ENCODE peak calls at places on chromosomes 12 and 14, in nine cellular contexts. Z is fibroblast of lung; W is transverse colon; D is GM12865; J is heart right ventricle; B is CD8-positive, alpha-beta T cell; F is BE2C; G is astrocyte of the cerebellum; L is ovary. S is an unnamed sample.

GRCh38 chr14:104697892-104698583 is 8.6 kb downstream of the INF2 start:
- DNase-seq in Z (no peak), W (no peak), D (no peak), J (no peak), B (no peak), F (no peak), G (no peak), L (no peak), S (no peak)

GRCh38 chr12:104827587-104827986 is 130.5 kb downstream of the SLC41A2 start:
- DNase-seq in Z (peak; percentile 26), W (no peak), D (no peak), J (no peak), B (no peak), F (no peak), G (no peak), L (no peak), S (no peak)

GRCh38 chr14:89851031-89851430 is 103.5 kb downstream of the EFCAB11 start:
- DNase-seq in Z (peak; percentile 17), W (no peak), D (no peak), J (no peak), B (no peak), F (no peak), G (no peak), L (no peak), S (no peak)

GRCh38 chr14:105864651-105865265 is 338.4 kb downstream of the TMEM121 start:
- DNase-seq in Z (no peak), W (no peak), D (no peak), J (no peak), B (peak; percentile 2), F (peak; percentile 38), G (no peak), L (peak; percentile 3), S (peak; percentile 65)

GRCh38 chr14:92973798-92974372 is 50.9 kb downstream of the CHGA start:
- DNase-seq in Z (no peak), W (no peak), D (no peak), J (no peak), B (no peak), F (peak; percentile 40), G (no peak), L (no peak), S (no peak)

GRCh38 chr12:102811125-102811737 is 105.8 kb downstream of the PAH start:
- DNase-seq in Z (no peak), W (no peak), D (peak; percentile 53), J (no peak), B (peak; percentile 5), F (peak; percentile 41), G (no peak), L (no peak), S (no peak)

GRCh38 chr12:113555226-113555625 is 83.6 kb upstream of the LHX5 start:
- DNase-seq in Z (no peak), W (no peak), D (no peak), J (no peak), B (no peak), F (no peak), G (no peak), L (no peak), S (no peak)

GRCh38 chr12:87116778-87117177 is 860.6 kb upstream of the MGAT4C start:
- DNase-seq in Z (no peak), W (no peak), D (no peak), J (no peak), B (no peak), F (no peak), G (no peak), L (no peak), S (no peak)

GRCh38 chr12:45745861-45746277 is 16.4 kb downstream of the ARID2 start:
- DNase-seq in Z (peak; percentile 56), W (no peak), D (no peak), J (no peak), B (no peak), F (no peak), G (no peak), L (no peak), S (no peak)

GRCh38 chr12:62605972-62606371 is 139.3 kb downstream of the MON2 start:
- DNase-seq in Z (no peak), W (no peak), D (no peak), J (no peak), B (no peak), F (no peak), G (no peak), L (no peak), S (no peak)

GRCh38 chr12:121137512-121137911 is 4.8 kb downstream of the P2RX7 start:
- DNase-seq in Z (no peak), W (no peak), D (no peak), J (no peak), B (no peak), F (no peak), G (no peak), L (no peak), S (no peak)

GRCh38 chr12:131897875-131898274 is 3.5 kb downstream of the ULK1 start:
- DNase-seq in Z (no peak), W (no peak), D (no peak), J (peak; percentile 2), B (no peak), F (no peak), G (no peak), L (no peak), S (no peak)

GRCh38 chr12:131897276-131897675 is 2.9 kb downstream of the ULK1 start:
- DNase-seq in Z (no peak), W (no peak), D (no peak), J (peak; percentile 2), B (no peak), F (peak; percentile 11), G (no peak), L (no peak), S (no peak)

GRCh38 chr12:131895640-131896079 is 1.2 kb downstream of the ULK1 start:
- DNase-seq in Z (no peak), W (no peak), D (no peak), J (no peak), B (no peak), F (no peak), G (no peak), L (no peak), S (no peak)

GRCh38 chr12:131896080-131896810 is 1.8 kb downstream of the ULK1 start:
- DNase-seq in Z (peak; percentile 94), W (peak; percentile 93), D (peak; percentile 73), J (peak; percentile 91), B (peak; percentile 62), F (peak; percentile 91), G (peak; percentile 64), L (peak; percentile 93), S (peak; percentile 96)

GRCh38 chr12:131896811-131897270 is 2.4 kb downstream of the ULK1 start:
- DNase-seq in Z (no peak), W (no peak), D (no peak), J (no peak), B (no peak), F (no peak), G (no peak), L (no peak), S (no peak)
- H3K4me3 ChIP-seq in Z (peak overlapping the region; percentile 77), W (peak overlapping the region; percentile 64), D (no peak overlapping the region), J (peak overlapping the region; percentile 40), B (peak overlapping the region; percentile 77), F (no peak overlapping the region), G (peak overlapping the region; percentile 60), L (peak overlapping the region; percentile 60), S (peak overlapping the region; percentile 81)

DNA sequence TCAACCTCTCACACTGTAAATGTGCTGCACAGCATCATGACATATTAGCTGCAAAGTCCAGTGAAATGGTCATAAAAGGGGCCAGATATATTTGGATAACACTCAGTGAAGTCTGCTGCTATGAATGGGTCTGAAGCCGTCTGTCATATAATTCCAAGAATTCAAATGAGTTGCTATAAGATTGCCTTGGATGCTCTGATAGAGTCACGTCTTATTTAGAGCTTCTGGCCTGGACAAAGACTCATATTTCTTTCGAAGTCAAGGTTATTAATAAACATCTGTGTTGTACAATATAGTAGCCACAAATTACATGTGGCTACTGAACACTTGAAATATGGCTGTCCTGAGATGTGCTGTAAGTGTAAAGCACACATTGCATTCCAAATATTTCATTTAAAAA is 54.4 kb upstream of the OVCH1 start:
- DNase-seq in Z (no peak), W (no peak), D (no peak), J (no peak), B (no peak), F (no peak), G (no peak), L (no peak), S (no peak)
- TF ChIP-seq CTCF in Z (no peak), W (no peak), D (no peak), J (no peak), B (no peak), F (no peak), G (no peak), L (no peak), S (no peak)

DNA sequence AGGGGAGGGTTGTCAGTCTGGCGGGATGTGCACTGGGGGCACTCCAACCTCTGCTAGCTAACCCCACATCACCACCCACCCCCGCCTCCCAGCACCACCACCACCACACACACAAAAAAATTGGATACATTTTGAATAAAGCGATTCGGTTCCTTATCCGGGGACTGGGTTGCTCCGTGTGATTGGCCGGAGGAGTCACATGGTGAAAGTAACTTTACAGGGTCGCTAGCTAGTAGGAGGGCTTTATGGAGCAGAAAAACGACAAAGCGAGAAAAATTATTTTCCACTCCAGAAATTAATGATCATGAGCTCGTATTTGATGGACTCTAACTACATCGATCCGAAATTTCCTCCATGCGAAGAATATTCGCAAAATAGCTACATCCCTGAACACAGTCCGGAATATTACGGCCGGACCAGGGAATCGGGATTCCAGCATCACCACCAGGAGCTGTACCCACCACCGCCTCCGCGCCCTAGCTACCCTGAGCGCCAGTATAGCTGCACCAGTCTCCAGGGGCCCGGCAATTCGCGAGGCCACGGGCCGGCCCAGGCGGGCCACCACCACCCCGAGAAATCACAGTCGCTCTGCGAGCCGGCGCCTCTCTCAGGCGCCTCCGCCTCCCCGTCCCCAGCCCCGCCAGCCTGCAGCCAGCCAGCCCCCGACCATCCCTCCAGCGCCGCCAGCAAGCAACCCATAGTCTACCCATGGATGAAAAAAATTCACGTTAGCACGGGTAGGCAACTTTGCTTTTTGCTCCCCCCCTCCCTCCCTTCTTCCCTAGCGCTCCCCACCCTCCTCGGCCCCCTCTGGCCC is at the start of gene HOXC4:
- DNase-seq in Z (peak; percentile 42), W (peak; percentile 21), D (peak; percentile 77), J (no peak), B (no peak), F (peak; percentile 60), G (no peak), L (peak; percentile 40), S (no peak)
- H3K4me3 ChIP-seq in Z (peak within 1 kb of the TSS; percentile 75), W (peak within 1 kb of the TSS; percentile 36), D (peak within 1 kb of the TSS; percentile 83), J (peak within 1 kb of the TSS; percentile 32), B (peak within 1 kb of the TSS; percentile 64), F (peak within 1 kb of the TSS; percentile 80), G (peak within 1 kb of the TSS; percentile 51), L (peak within 1 kb of the TSS; percentile 34), S (peak within 1 kb of the TSS; percentile 83)

DNA sequence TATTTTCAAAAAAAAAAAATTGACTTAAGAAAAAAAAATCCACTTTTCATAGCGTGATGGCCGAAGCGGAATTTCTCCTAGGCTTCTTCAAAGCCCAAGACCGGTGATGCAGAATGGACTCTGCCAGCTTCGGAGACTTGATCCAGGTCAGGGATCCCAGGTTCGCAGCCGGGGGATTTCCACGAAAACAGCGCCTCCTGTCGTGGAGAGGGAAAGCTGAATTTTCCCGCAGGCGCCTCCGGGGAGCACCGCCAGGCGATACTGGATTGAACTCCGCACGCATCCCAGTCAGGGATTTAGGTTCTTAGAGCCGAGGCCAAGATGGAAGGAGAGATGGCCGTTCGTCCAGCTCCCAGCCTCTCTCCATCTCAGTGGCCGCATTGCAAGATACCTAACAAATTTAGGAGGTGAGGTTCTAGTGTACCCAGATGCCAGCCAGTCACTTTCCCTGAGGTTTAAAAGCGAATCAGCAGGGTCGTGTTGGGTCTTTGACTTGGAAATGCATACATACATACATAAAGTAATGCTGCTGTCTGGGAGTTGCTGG is 2.2 kb downstream of the TTC6 start:
- DNase-seq in Z (no peak), W (peak; percentile 75), D (no peak), J (no peak), B (no peak), F (no peak), G (no peak), L (no peak), S (no peak)
- TF ChIP-seq CTCF in Z (peak; percentile 59), W (peak; percentile 48), D (no peak), J (no peak), B (no peak), F (peak; percentile 23), G (peak; percentile 42), L (no peak), S (no peak)